ENCODE peak calls at places on chromosomes 4 and X, in four cellular contexts. K is HEK293T, A is NCI-H1930, F is mucosa of descending colon. I is an unnamed sample.

GRCh38 chrX:100979881-100980607 is 10.5 kb downstream of the ARL13A start:
- DNase-seq in K (no peak), A (no peak), F (no peak), I (peak; percentile 65)

GRCh38 chrX:40646489-40647306 is 663 bp downstream of the CXorf38 start:
- DNase-seq in K (peak; percentile 35), A (no peak), F (peak; percentile 81), I (peak; percentile 49)

GRCh38 chr4:36763814-36764213 is 480.7 kb upstream of the NWD2 start:
- DNase-seq in K (no peak), A (no peak), F (no peak), I (no peak)

GRCh38 chr4:162586266-162586665 is 422.5 kb upstream of the FSTL5 start:
- DNase-seq in K (no peak), A (no peak), F (no peak), I (peak; percentile 53)

GRCh38 chrX:41475166-41475565 is 28.0 kb downstream of the NYX start:
- DNase-seq in K (no peak), A (no peak), F (no peak), I (no peak)

GRCh38 chrX:72395252-72395651 is 89.5 kb upstream of the CITED1 start:
- DNase-seq in K (no peak), A (no peak), F (no peak), I (no peak)

GRCh38 chr4:126702747-126703146 is 930.0 kb upstream of the INTU start:
- DNase-seq in K (no peak), A (no peak), F (no peak), I (no peak)

GRCh38 chr4:81052119-81053068 is 21.9 kb downstream of the BMP3 start:
- DNase-seq in K (peak; percentile 65), A (peak; percentile 59), F (no peak), I (peak; percentile 61)

GRCh38 chrX:93594780-93595179 is 78.6 kb downstream of the NAP1L3 start:
- DNase-seq in K (no peak), A (no peak), F (no peak), I (no peak)

GRCh38 chrX:129091097-129091496 is 432.2 kb downstream of the SMARCA1 start:
- DNase-seq in K (no peak), A (peak; percentile 19), F (no peak), I (no peak)

GRCh38 chr4:7206385-7206784 is 14.0 kb downstream of the SORCS2 start:
- DNase-seq in K (no peak), A (no peak), F (peak; percentile 58), I (peak; percentile 69)

GRCh38 chr4:163631288-163631687 is 136.8 kb downstream of the TMA16 start:
- DNase-seq in K (no peak), A (no peak), F (no peak), I (no peak)

GRCh38 chr4:30103455-30103854 is 616.7 kb upstream of the PCDH7 start:
- DNase-seq in K (no peak), A (no peak), F (no peak), I (peak; percentile 70)

I was measured in ELR.